ENCODE peak calls at places on chromosomes 16 and 17, in five cellular contexts. K, Z, V, M and G are unnamed samples.

GRCh38 chr16:77582956-77583355 is 139.4 kb upstream of the NUDT7 start:
- DNase-seq in K (peak; percentile 37), Z (no peak), V (no peak), M (no peak), G (no peak)

GRCh38 chr16:48164907-48165715 is 9.3 kb upstream of the ABCC12 start:
- DNase-seq in K (peak; percentile 86), Z (peak; percentile 77), V (peak; percentile 87), M (peak; percentile 52), G (peak; percentile 77)

GRCh38 chr17:45335721-45336120 is 18.9 kb upstream of the MAP3K14 start:
- DNase-seq in K (no peak), Z (no peak), V (peak; percentile 22), M (no peak), G (no peak)

GRCh38 chr17:38911081-38911730 is 14.2 kb upstream of the LASP1NB start:
- DNase-seq in K (no peak), Z (no peak), V (peak; percentile 23), M (no peak), G (no peak)

GRCh38 chr17:77247048-77247541 is 106.3 kb downstream of the SEC14L1 start:
- DNase-seq in K (peak; percentile 84), Z (peak; percentile 84), V (peak; percentile 93), M (peak; percentile 70), G (peak; percentile 73)

GRCh38 chr17:5826384-5826783 is 242.1 kb upstream of the NLRP1 start:
- DNase-seq in K (peak; percentile 57), Z (no peak), V (no peak), M (no peak), G (peak; percentile 69)

GRCh38 chr16:8505327-8505991 is 84.9 kb downstream of the TMEM114 start:
- DNase-seq in K (peak; percentile 43), Z (no peak), V (no peak), M (no peak), G (no peak)

GRCh38 chr16:76277099-76278030 is at the start of gene CNTNAP4:
- DNase-seq in K (peak; percentile 18), Z (no peak), V (peak; percentile 50), M (no peak), G (no peak)

GRCh38 chr16:29307598-29308507 is 98.7 kb downstream of the NPIPB11 start:
- DNase-seq in K (no peak), Z (no peak), V (no peak), M (no peak), G (peak; percentile 87)

GRCh38 chr17:74779948-74780400 is 3.8 kb upstream of the NAT9 start:
- DNase-seq in K (no peak), Z (no peak), V (no peak), M (no peak), G (no peak)

GRCh38 chr17:51442112-51442865 is 181.9 kb downstream of the UTP18 start:
- DNase-seq in K (no peak), Z (no peak), V (no peak), M (no peak), G (no peak)

GRCh38 chr17:83186751-83187421 is 107.5 kb downstream of the METRNL start:
- DNase-seq in K (no peak), Z (no peak), V (peak; percentile 20), M (no peak), G (no peak)

GRCh38 chr16:27355610-27356009 is 41.8 kb downstream of the IL4R start:
- DNase-seq in K (peak; percentile 84), Z (no peak), V (peak; percentile 84), M (peak; percentile 33), G (peak; percentile 36)

GRCh38 chr16:85982563-85982939 is 83.6 kb downstream of the IRF8 start:
- DNase-seq in K (no peak), Z (no peak), V (no peak), M (no peak), G (no peak)

GRCh38 chr17:49861150-49861884 is 13.4 kb upstream of the TAC4 start:
- DNase-seq in K (peak; percentile 72), Z (peak; percentile 64), V (peak; percentile 68), M (peak; percentile 88), G (peak; percentile 31)

GRCh38 chr17:32960815-32961214 is 30.8 kb upstream of the SPACA3 start:
- DNase-seq in K (peak; percentile 70), Z (no peak), V (no peak), M (no peak), G (no peak)

GRCh38 chr16:12590963-12591362 is 212.7 kb downstream of the CPPED1 start:
- DNase-seq in K (no peak), Z (no peak), V (no peak), M (no peak), G (no peak)

GRCh38 chr17:72571813-72572396 is 451.1 kb downstream of the SOX9 start:
- DNase-seq in K (peak; percentile 14), Z (no peak), V (no peak), M (no peak), G (no peak)

DNA sequence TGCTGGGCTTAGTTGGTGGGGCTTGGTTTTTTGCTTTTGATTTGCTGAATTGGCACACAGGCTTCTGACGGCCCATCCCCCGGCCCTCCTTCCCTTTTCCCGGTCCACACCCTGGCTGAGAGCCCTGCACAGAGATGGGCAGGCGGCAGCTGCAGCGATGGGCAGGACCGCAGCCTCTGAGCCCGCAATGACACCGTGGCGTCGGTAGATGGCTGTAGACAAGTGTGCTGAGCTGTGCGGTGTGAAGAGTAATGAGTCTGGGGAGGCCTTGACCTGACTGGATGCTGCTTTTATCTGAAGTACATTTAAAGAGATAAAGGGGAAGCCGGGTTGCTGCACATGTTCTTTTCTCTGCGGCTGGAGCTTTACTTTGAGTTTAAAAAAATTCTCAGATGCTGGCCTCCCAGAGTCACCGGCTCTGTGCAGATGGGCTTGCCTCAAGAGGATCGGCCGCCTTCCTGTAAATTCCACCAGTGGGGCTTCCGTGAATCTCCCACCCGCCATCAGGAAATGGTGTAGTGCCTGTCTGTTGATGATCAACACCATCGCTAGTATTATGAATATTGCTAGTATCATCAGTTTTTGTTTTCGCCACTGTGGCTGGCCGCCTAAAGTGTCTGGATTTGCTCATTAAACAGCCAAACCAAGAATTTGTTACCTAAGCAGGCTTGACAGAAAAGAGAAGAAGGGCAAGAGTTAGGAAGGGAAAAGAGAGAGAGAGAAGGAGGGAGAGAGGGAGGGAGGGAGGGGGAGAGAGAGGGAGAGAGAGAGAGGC is 245.6 kb upstream of the RBFOX1 start:
- DNase-seq in K (peak; percentile 92), Z (peak; percentile 48), V (peak; percentile 88), M (no peak), G (no peak)
- H3K18ac ChIP-seq in K (peak overlapping the region; percentile 57), Z (no peak overlapping the region), V (no peak overlapping the region), M (no peak overlapping the region), G (no peak overlapping the region)

DNA sequence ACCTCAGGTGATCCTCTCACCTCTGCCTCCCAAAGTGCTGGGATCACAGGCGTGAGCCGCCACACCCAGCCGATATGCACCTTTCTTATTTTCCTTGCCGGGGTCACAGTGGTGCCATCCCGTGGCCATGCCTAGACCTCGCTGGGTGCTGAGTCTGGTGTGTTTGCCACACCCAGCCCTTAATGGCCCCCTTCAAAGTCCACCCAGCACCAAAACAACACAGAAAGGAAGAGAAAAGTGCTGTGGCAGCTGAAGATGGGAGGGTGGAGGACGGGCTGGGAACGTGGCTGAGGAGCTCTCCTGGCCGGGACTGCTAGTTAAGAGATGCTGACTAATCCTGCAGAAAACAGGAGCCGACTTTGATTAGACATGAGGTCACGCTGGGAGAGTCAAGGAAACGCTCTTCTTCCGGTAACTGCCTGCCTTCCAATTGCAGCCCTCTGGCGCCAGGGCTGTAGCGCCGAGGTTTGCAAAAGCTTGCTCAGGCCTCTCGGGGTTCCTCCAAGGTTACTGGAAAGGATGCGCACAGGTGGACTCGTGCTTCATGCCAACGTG is 10.9 kb downstream of the SLC43A2 start:
- DNase-seq in K (peak; percentile 31), Z (no peak), V (no peak), M (peak; percentile 76), G (peak; percentile 85)
- H3K4me2 ChIP-seq in K (no peak overlapping the region), Z (no peak overlapping the region), V (no peak overlapping the region), M (no peak overlapping the region), G (no peak overlapping the region)

DNA sequence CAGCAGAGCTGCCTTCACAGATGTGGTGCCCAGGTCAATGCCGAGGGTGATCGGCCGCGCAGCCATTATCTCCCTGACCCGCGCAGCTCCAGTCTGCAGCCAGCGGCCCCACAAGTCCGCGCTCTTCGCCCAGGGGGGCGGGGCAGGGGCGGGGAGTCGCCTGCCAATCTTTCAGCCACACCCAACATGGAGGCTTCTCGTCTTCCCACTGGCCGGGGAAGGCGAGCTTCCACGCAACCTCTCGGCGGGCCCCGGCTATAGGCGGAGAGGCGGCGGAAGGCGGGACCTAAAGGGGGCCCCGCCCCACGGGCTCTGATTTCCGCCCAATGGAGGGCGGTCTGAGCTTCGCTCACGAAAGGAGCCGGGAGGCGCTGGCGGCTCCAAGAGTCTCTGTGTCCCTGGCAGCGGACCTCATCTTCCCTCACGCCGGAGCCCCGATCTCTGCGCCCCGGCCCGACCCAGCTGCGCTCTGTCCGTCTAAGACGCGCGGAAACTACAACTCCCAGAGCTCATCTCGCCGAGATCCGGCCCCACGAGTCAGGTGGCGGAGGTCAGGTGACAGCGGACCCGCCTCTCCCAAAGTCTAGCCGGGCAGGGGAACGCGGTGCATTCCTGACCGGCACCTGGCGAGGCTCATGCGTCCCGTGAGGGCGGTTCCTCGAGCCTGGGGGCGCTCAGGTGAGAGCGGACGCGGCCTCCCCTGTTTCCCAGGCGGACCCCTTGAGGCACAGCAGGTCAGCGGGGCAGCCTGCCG is at the start of the genes CTNS and SHPK:
- DNase-seq in K (peak; percentile 99), Z (peak; percentile 94), V (peak; percentile 99), M (peak; percentile 98), G (peak; percentile 97)
- H2AK5ac ChIP-seq in K (no peak within 1 kb of the TSS), Z (peak within 1 kb of the TSS; percentile 66), V (no peak within 1 kb of the TSS), M (no peak within 1 kb of the TSS), G (no peak within 1 kb of the TSS)

GRCh38 chr17:47760409-47761140 is 27.5 kb downstream of the TBX21 start:
- DNase-seq in K (no peak), Z (no peak), V (no peak), M (no peak), G (no peak)

GRCh38 chr17:47762733-47763132 is 29.7 kb downstream of the TBX21 start:
- DNase-seq in K (no peak), Z (no peak), V (no peak), M (no peak), G (no peak)

GRCh38 chr17:47763913-47764582 is 31.0 kb downstream of the TBX21 start:
- DNase-seq in K (no peak), Z (no peak), V (no peak), M (no peak), G (no peak)
- H3K18ac ChIP-seq in K (no peak overlapping the region), Z (no peak overlapping the region), V (no peak overlapping the region), M (no peak overlapping the region), G (no peak overlapping the region)

GRCh38 chr16:22144520-22144919 is 17.8 kb upstream of the SDR42E2 start:
- DNase-seq in K (no peak), Z (no peak), V (no peak), M (no peak), G (no peak)

GRCh38 chr16:22139732-22140131 is 22.6 kb upstream of the SDR42E2 start:
- DNase-seq in K (no peak), Z (no peak), V (no peak), M (no peak), G (no peak)

GRCh38 chr16:22141746-22142145 is 20.6 kb upstream of the SDR42E2 start:
- DNase-seq in K (peak; percentile 69), Z (no peak), V (peak; percentile 61), M (no peak), G (peak; percentile 19)

GRCh38 chr16:22138482-22138881 is 23.8 kb upstream of the SDR42E2 start:
- DNase-seq in K (no peak), Z (no peak), V (no peak), M (no peak), G (no peak)

DNA sequence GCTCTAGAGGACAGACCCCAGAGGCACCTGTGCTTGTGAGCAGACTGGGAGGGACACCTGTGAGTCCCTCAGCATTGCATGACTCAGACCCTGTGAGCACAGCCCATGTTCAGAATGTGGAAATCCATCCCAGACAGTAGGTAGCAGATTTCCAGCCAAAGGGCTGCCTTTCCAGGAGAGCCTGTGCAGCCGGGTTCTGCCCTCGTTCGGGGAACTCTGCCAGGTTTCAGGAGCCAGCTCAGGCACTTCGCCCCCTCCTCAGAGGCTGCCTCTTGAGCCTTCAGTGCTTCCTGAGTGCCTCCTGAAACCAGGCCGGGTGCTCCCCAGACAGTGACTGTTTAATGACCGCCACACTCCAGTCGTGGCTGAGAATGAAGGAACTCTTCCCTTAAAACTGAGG is 23.3 kb upstream of the SDR42E2 start:
- DNase-seq in K (no peak), Z (no peak), V (no peak), M (no peak), G (no peak)
- H3K4me2 ChIP-seq in K (no peak overlapping the region), Z (no peak overlapping the region), V (no peak overlapping the region), M (no peak overlapping the region), G (no peak overlapping the region)